ENCODE peak calls at places on chromosomes 12 and 14, in eight cellular contexts. K, W, O, I, H, P, R and L are unnamed samples.
A peak's percentile ranks its signal among the peaks of the same experiment; 100 is the strongest.

GRCh38 chr12:15996254-15996653 is 85.1 kb downstream of the DERA start:
- DNase-seq in K (peak; percentile 25), W (no peak), O (no peak), I (peak; percentile 38), H (no peak), P (no peak), R (no peak), L (no peak)

GRCh38 chr12:121792607-121793500 is 634 bp downstream of the RHOF start:
- DNase-seq in K (peak; percentile 75), W (peak; percentile 58), O (no peak), I (peak; percentile 61), H (peak; percentile 54), P (peak; percentile 76), R (no peak), L (no peak)

GRCh38 chr14:71626281-71626835 is 305.9 kb upstream of the RGS6 start:
- DNase-seq in K (no peak), W (no peak), O (no peak), I (no peak), H (no peak), P (no peak), R (no peak), L (no peak)

GRCh38 chr12:114864688-114865685 is 181.0 kb upstream of the TBX3 start:
- DNase-seq in K (no peak), W (no peak), O (no peak), I (no peak), H (no peak), P (no peak), R (no peak), L (no peak)

GRCh38 chr12:2053675-2054070 is 886 bp downstream of the CACNA1C start:
- DNase-seq in K (no peak), W (no peak), O (no peak), I (no peak), H (peak; percentile 38), P (no peak), R (no peak), L (no peak)

GRCh38 chr12:109967383-109968031 is 28.7 kb downstream of the GIT2 start:
- DNase-seq in K (no peak), W (no peak), O (no peak), I (no peak), H (no peak), P (no peak), R (no peak), L (no peak)

GRCh38 chr14:80456200-80456599 is 244.9 kb upstream of the DIO2 start:
- DNase-seq in K (no peak), W (no peak), O (no peak), I (no peak), H (no peak), P (no peak), R (no peak), L (no peak)

GRCh38 chr12:1841606-1842182 is 21.3 kb downstream of the LRTM2 start:
- DNase-seq in K (no peak), W (no peak), O (no peak), I (no peak), H (no peak), P (no peak), R (no peak), L (no peak)

GRCh38 chr12:53378705-53379388 is 1.1 kb upstream of the SP1 start:
- DNase-seq in K (no peak), W (no peak), O (no peak), I (no peak), H (no peak), P (peak; percentile 19), R (no peak), L (no peak)

GRCh38 chr12:110785240-110785639 is 42.5 kb upstream of the PPP1CC start:
- DNase-seq in K (no peak), W (no peak), O (no peak), I (no peak), H (no peak), P (no peak), R (no peak), L (no peak)

GRCh38 chr14:91368681-91369416 is 48.8 kb downstream of the CCDC88C start:
- DNase-seq in K (no peak), W (no peak), O (no peak), I (no peak), H (no peak), P (no peak), R (no peak), L (no peak)

GRCh38 chr14:61372379-61372778 is 51.0 kb downstream of the PRKCH start:
- DNase-seq in K (no peak), W (no peak), O (no peak), I (no peak), H (no peak), P (no peak), R (no peak), L (no peak)

GRCh38 chr12:132376464-132376830 is 47.1 kb upstream of the GALNT9 start:
- DNase-seq in K (no peak), W (no peak), O (no peak), I (no peak), H (no peak), P (no peak), R (no peak), L (no peak)

GRCh38 chr14:100156776-100157175 is 2.7 kb downstream of the DEGS2 start:
- DNase-seq in K (no peak), W (no peak), O (peak; percentile 37), I (no peak), H (no peak), P (no peak), R (no peak), L (no peak)

GRCh38 chr12:14756331-14757143 is 46.7 kb downstream of the WBP11 start:
- DNase-seq in K (peak; percentile 24), W (peak; percentile 45), O (peak; percentile 45), I (no peak), H (no peak), P (no peak), R (no peak), L (no peak)

GRCh38 chr14:75279739-75280447 is 1.3 kb downstream of the FOS start:
- DNase-seq in K (no peak), W (no peak), O (peak; percentile 40), I (peak; percentile 64), H (peak; percentile 29), P (peak; percentile 51), R (no peak), L (no peak)

GRCh38 chr14:75281691-75282000 is 3.0 kb downstream of the FOS start:
- DNase-seq in K (no peak), W (no peak), O (no peak), I (no peak), H (no peak), P (no peak), R (no peak), L (no peak)

GRCh38 chr14:75282166-75282547 is 3.5 kb downstream of the FOS start:
- DNase-seq in K (no peak), W (no peak), O (no peak), I (peak; percentile 59), H (no peak), P (no peak), R (no peak), L (no peak)

GRCh38 chr14:75280448-75280830 is 1.8 kb downstream of the FOS start:
- DNase-seq in K (no peak), W (no peak), O (no peak), I (no peak), H (no peak), P (no peak), R (no peak), L (no peak)

GRCh38 chr14:75280831-75281690 is 2.4 kb downstream of the FOS start:
- DNase-seq in K (no peak), W (no peak), O (no peak), I (peak; percentile 58), H (no peak), P (no peak), R (no peak), L (no peak)
- H3K4me3 ChIP-seq in K (peak overlapping the region; percentile 10), W (peak overlapping the region; percentile 93), O (peak overlapping the region; percentile 77), I (no peak overlapping the region), H (peak overlapping the region; percentile 83), P (peak overlapping the region; percentile 87), R (no peak overlapping the region), L (peak overlapping the region; percentile 84)

GRCh38 chr12:50595667-50596066 is 90.9 kb downstream of the DIP2B start:
- DNase-seq in K (no peak), W (no peak), O (no peak), I (no peak), H (no peak), P (no peak), R (no peak), L (no peak)

GRCh38 chr12:50590869-50591268 is 86.1 kb downstream of the DIP2B start:
- DNase-seq in K (no peak), W (no peak), O (no peak), I (no peak), H (no peak), P (no peak), R (no peak), L (no peak)

GRCh38 chr12:50584135-50584534 is 79.3 kb downstream of the DIP2B start:
- DNase-seq in K (no peak), W (no peak), O (no peak), I (no peak), H (no peak), P (no peak), R (no peak), L (no peak)

DNA sequence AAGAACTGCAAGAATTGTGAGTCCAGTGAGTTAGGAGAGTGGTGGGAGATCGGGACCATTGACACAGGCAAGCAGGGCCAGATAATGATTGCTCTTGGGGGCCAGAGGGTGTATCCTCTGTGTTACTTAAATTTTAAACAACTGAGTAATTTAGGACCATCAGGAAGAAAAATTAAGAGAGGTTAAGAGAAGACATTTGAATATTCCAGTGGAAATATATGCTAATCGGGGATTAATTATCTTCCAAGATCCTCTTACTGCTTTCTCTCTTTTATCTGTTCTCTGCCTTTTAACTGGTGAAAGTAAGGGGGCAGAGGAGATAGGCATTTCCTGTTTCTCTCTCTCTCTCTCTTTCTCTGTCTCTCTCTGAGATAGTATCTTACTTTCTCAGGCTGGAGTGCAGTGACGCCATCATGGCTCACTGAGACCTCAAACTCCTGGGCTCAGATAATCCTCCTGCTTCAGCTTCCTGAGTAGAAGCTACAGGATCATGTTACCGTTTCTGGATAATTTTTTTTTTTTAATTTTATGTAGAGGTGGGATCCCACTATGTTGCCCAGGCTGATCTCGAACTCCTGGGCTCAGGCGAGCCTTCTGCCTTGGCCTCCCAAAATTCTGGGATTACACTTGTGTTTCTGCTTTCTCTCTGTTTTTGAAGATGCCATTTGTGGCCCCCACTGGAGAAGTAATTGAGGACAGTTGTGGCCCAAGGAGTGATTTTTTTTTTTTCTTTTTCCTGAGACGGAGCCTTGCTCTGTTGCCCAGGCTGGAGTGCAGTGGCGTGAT is 85.1 kb downstream of the DIP2B start:
- DNase-seq in K (no peak), W (no peak), O (no peak), I (no peak), H (no peak), P (no peak), R (no peak), L (no peak)
- H3K4me3 ChIP-seq in K (no peak overlapping the region), W (no peak overlapping the region), O (no peak overlapping the region), I (no peak overlapping the region), H (no peak overlapping the region), P (no peak overlapping the region), R (no peak overlapping the region), L (no peak overlapping the region)

DNA sequence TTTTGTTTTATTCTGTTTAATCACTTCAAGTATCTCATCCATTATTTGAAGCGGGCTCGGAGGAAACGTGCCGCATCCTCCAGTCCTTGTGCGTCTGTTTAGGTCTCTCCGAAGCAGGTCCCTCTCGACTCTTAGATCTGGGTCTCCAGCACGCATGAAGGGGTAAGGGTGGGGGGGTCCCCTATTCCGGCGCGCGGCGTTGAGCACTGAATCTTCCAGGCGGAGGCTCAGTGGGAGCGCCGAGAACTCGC is 311 bp upstream of the LGR5 start:
- DNase-seq in K (no peak), W (no peak), O (no peak), I (no peak), H (no peak), P (no peak), R (no peak), L (no peak)
- H3K4me3 ChIP-seq in K (peak overlapping the region; percentile 16), W (peak overlapping the region; percentile 53), O (peak overlapping the region; percentile 37), I (no peak overlapping the region), H (peak overlapping the region; percentile 62), P (peak overlapping the region; percentile 33), R (peak overlapping the region; percentile 49), L (peak overlapping the region; percentile 54)

GRCh38 chr14:89489796-89490506 is 72.9 kb upstream of the FOXN3 start:
- DNase-seq in K (no peak), W (no peak), O (no peak), I (no peak), H (no peak), P (no peak), R (no peak), L (no peak)
- H3K4me3 ChIP-seq in K (no peak overlapping the region), W (no peak overlapping the region), O (no peak overlapping the region), I (no peak overlapping the region), H (peak overlapping the region; percentile 27), P (no peak overlapping the region), R (no peak overlapping the region), L (peak overlapping the region; percentile 41)